ENCODE peak calls at places on chromosome 17, in seven cellular contexts. Z is GM12891; Q is fibroblast of villous mesenchyme; B is ascending aorta; L is C1 segment of cervical spinal cord; P is naive thymus-derived CD8-positive, alpha-beta T cell; C is aorta. E is an unnamed sample.

GRCh38 chr17:77496831-77497577 is 356.2 kb downstream of the SEC14L1 start:
- DNase-seq in Z (peak), Q (no peak), B (peak), L (no peak), P (no peak), C (peak), E (no peak)

GRCh38 chr17:13266596-13266995 is 248.8 kb upstream of the ELAC2 start:
- DNase-seq in Z (no peak), Q (peak), B (no peak), L (no peak), P (no peak), C (no peak), E (no peak)

GRCh38 chr17:9239260-9239820 is 218.0 kb downstream of the NTN1 start:
- DNase-seq in Z (no peak), Q (no peak), B (no peak), L (no peak), P (no peak), C (peak), E (no peak)

GRCh38 chr17:74807925-74808324 is 31.8 kb upstream of the NAT9 start:
- DNase-seq in Z (no peak), Q (no peak), B (no peak), L (no peak), P (no peak), C (no peak), E (no peak)

GRCh38 chr17:28563475-28563874 is 7.8 kb downstream of the PIGS start:
- DNase-seq in Z (no peak), Q (peak), B (no peak), L (no peak), P (no peak), C (peak), E (peak)

GRCh38 chr17:66841328-66841727 is 6.4 kb downstream of the CACNG5 start:
- DNase-seq in Z (no peak), Q (no peak), B (no peak), L (no peak), P (no peak), C (no peak), E (no peak)

GRCh38 chr17:46063239-46063638 is 64.2 kb downstream of the STH start:
- DNase-seq in Z (no peak), Q (peak), B (no peak), L (no peak), P (no peak), C (no peak), E (peak)

GRCh38 chr17:38608648-38609047 is 2.9 kb upstream of the SRCIN1 start:
- DNase-seq in Z (no peak), Q (no peak), B (no peak), L (no peak), P (peak), C (no peak), E (peak)

GRCh38 chr17:15171433-15172047 is 93.6 kb downstream of the PMP22 start:
- DNase-seq in Z (peak), Q (peak), B (peak), L (peak), P (no peak), C (peak), E (peak)

E was measured in LoVo.